ENCODE peak calls at places on chromosomes 12 and 14, in five cellular contexts. L is bronchial epithelial cell, R is A549, A is fibroblast of pulmonary artery, M is foreskin fibroblast. B is an unnamed sample.

GRCh38 chr12:93676408-93677194 is 574 bp upstream of the CRADD start:
- DNase-seq in R (no peak), L (no peak), M (no peak), A (no peak), B (no peak)

GRCh38 chr14:70097576-70098256 is 91.0 kb downstream of the SLC8A3 start:
- DNase-seq in L (no peak), R (no peak), A (no peak), M (no peak), B (no peak)

GRCh38 chr14:33932526-33933292 is 18.2 kb downstream of the EGLN3 start:
- DNase-seq in M (no peak), A (peak), L (no peak), R (no peak), B (no peak)

GRCh38 chr14:97198813-97199212 is 401.6 kb downstream of the VRK1 start:
- DNase-seq in R (no peak), M (no peak), A (no peak), L (no peak), B (peak)

GRCh38 chr14:54343276-54344121 is 53.3 kb upstream of the CDKN3 start:
- DNase-seq in L (no peak), A (no peak), M (peak), R (no peak), B (no peak)

GRCh38 chr14:75298187-75298985 is 19.8 kb downstream of the FOS start:
- DNase-seq in L (no peak), M (no peak), R (no peak), A (peak), B (no peak)

GRCh38 chr12:104565606-104566243 is 109.0 kb downstream of the CHST11 start:
- DNase-seq in M (peak), A (peak), L (no peak), R (no peak), B (peak)

GRCh38 chr12:42372154-42372791 is 46.3 kb downstream of the PPHLN1 start:
- DNase-seq in L (peak), R (peak), A (peak), M (peak), B (peak)

GRCh38 chr12:103503546-103504480 is 8.0 kb upstream of the C12orf42 start:
- DNase-seq in L (peak), R (peak), M (no peak), A (no peak), B (peak)

GRCh38 chr12:4289334-4289878 is 15.8 kb downstream of the CCND2 start:
- DNase-seq in M (no peak), L (no peak), A (no peak), R (no peak), B (peak)

GRCh38 chr14:77314043-77314442 is 6.6 kb downstream of the POMT2 start:
- DNase-seq in M (peak), A (peak), L (peak), R (peak), B (no peak)

GRCh38 chr12:65832217-65832616 is 7.9 kb downstream of the HMGA2 start:
- DNase-seq in M (no peak), A (no peak), L (peak), R (no peak), B (no peak)

GRCh38 chr12:91889059-91889458 is 256.6 kb downstream of the BTG1 start:
- DNase-seq in M (no peak), A (no peak), L (no peak), R (no peak), B (no peak)

GRCh38 chr12:46372131-46372851 is at the start of gene SLC38A2:
- DNase-seq in A (peak), M (peak), L (peak), R (peak), B (peak)

GRCh38 chr14:71551291-71551955 is 380.8 kb upstream of the RGS6 start:
- DNase-seq in M (peak), R (no peak), L (peak), A (peak), B (no peak)

GRCh38 chr12:95118138-95118787 is 44.8 kb upstream of the NR2C1 start:
- DNase-seq in R (peak), M (peak), L (peak), A (peak), B (no peak)

GRCh38 chr12:81080431-81080983 is 2.6 kb downstream of the ACSS3 start:
- DNase-seq in R (no peak), M (no peak), L (no peak), A (peak), B (no peak)

GRCh38 chr14:60622210-60622919 is 26.9 kb downstream of the SIX1 start:
- DNase-seq in L (no peak), A (peak), R (no peak), M (no peak), B (no peak)

GRCh38 chr12:105946541-105946940 is 192.2 kb downstream of the NUAK1 start:
- DNase-seq in A (peak), M (no peak), R (no peak), L (peak), B (no peak)

GRCh38 chr14:88707088-88707487 is 85.7 kb downstream of the EML5 start:
- DNase-seq in A (no peak), M (no peak), L (no peak), R (no peak), B (no peak)

GRCh38 chr12:95633671-95634465 is 82.6 kb upstream of the USP44 start:
- DNase-seq in R (no peak), L (peak), A (peak), M (no peak), B (no peak)

GRCh38 chr14:103243764-103244737 is 90.0 kb upstream of the EIF5 start:
- DNase-seq in R (peak), A (peak), L (peak), M (no peak), B (no peak)

GRCh38 chr12:46356655-46357437 is 15.7 kb downstream of the SLC38A2 start:
- DNase-seq in L (no peak), R (no peak), M (no peak), A (no peak), B (no peak)

GRCh38 chr14:90445011-90445410 is 48.2 kb downstream of the CALM1 start:
- DNase-seq in A (no peak), M (no peak), R (no peak), L (no peak), B (no peak)

GRCh38 chr14:35988972-35989690 is 163.0 kb downstream of the BRMS1L start:
- DNase-seq in M (no peak), L (peak), A (no peak), R (no peak), B (no peak)

GRCh38 chr12:29241821-29242591 is 92.9 kb downstream of the FAR2 start:
- DNase-seq in L (peak), M (peak), R (no peak), A (peak), B (peak)

GRCh38 chr14:103908580-103908979 is 19.7 kb upstream of the TDRD9 start:
- DNase-seq in A (no peak), R (no peak), M (no peak), L (no peak), B (no peak)

GRCh38 chr14:35414365-35414764 is 9.8 kb upstream of the NFKBIA start:
- DNase-seq in M (no peak), L (peak), R (no peak), A (peak), B (no peak)

GRCh38 chr14:81165188-81165587 is 55.6 kb downstream of the GTF2A1 start:
- DNase-seq in L (no peak), A (peak), R (no peak), M (no peak), B (peak)

GRCh38 chr14:68373124-68373646 is 419.7 kb downstream of the ZFP36L1 start:
- DNase-seq in R (no peak), L (no peak), A (no peak), M (no peak), B (no peak)

GRCh38 chr12:113370923-113371682 is 12.7 kb downstream of the PLBD2 start:
- DNase-seq in M (no peak), A (no peak), R (no peak), L (no peak), B (no peak)

GRCh38 chr12:51390457-51391046 is 654 bp downstream of the GALNT6 start:
- DNase-seq in A (no peak), M (no peak), L (no peak), R (no peak), B (peak)

GRCh38 chr12:52836042-52836466 is 1.9 kb upstream of the KRT79 start:
- DNase-seq in L (peak), A (peak), M (peak), R (no peak), B (peak)

GRCh38 chr14:34857689-34858449 is 17.3 kb downstream of the BAZ1A start:
- DNase-seq in R (no peak), M (no peak), A (no peak), L (no peak), B (peak)

GRCh38 chr12:3882896-3883564 is 9.8 kb upstream of the PARP11 start:
- DNase-seq in R (peak), M (peak), A (peak), L (peak), B (peak)

GRCh38 chr12:87985069-87985675 is 44.0 kb downstream of the C12orf50 start:
- DNase-seq in L (no peak), A (no peak), R (no peak), M (no peak), B (no peak)

GRCh38 chr12:16844875-16845274 is 238.9 kb upstream of the LMO3 start:
- DNase-seq in A (no peak), L (no peak), M (no peak), R (peak), B (peak)
- TF ChIP-seq CTCF in A (no peak), L (no peak), M (no peak), R (no peak), B (peak)

DNA sequence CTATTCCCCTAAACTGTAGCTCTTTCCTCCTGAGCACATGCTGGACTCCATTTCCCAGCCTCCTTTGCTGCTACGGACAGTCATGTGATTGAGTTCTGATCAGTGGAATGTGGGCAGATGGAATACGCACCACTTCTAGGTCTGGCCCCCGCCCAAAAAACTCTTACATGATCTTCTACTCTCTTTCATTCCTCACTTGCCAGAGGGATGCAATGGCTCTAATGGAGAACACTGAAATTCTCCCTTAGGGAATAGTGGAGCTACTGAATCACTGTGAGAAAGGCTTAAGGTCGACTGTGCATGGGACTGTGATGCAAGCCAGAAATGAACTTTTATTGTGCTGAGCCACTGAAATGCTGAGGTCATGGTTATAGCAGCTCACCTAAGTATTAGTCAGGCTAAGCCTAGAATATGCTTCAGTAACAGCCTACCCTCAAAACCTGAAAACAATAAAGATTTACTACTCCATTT is 13.0 kb upstream of the TMED2 start:
- DNase-seq in R (peak), L (peak), A (peak), M (peak), B (peak)
- H3K4me3 ChIP-seq in R (no peak), L (no peak), A (no peak), M (no peak), B (no peak)

GRCh38 chr12:57693317-57693658 is 644 bp upstream of the OS9 start:
- DNase-seq in A (no peak), R (no peak), L (no peak), M (no peak), B (no peak)
- TF ChIP-seq CTCF in A (no peak), R (no peak), L (no peak), M (no peak), B (no peak)

DNA sequence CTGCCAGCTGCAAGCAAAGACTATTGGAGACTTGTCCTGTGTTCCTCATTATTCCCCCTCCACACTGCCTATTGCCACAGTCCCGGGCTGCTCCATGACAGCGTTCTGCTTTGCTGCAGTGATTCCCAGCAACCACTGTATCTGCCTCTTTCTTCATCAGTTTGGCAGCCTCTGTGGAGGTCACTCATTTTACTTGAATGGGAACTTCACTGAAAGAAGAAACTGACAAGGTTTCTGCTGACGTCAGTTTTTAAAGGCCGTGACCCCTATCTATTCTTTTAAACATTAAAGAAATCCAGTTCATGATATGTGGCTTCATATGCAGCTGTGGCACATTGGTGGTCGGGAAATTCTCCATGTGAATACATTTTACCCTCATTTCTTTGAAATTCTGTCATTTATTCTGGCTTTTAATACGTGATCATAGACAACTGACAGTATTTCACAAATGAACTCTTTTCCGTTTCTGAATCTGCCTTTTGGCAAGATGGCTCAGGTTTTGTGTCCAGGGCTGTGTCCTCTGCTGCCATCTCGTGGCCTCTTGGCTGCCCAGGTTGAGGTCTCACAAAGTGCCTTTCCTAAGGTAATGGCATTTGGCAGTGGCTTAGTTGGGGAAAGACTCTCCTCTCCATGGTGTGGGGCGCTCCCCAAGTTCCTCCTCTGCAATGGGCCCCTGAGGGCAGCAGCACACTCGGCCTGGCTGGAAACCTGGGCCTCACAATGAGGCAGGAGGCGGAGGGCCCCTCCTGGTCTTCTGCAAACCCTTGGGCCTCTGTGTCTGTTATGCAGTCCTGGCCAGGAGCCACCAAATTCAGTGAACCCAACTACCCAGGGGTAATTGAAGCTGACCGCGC is 5.9 kb downstream of the TMEM253 start:
- DNase-seq in M (peak), A (peak), R (peak), L (peak), B (peak)
- H3K4me3 ChIP-seq in M (no peak), A (no peak), R (peak), L (no peak), B (peak)

B was measured in NB4.